ENCODE peak calls at places on chromosomes 16 and 17, in ten cellular contexts. A, E, V, S, H, L, D, R, T and U are unnamed samples.

GRCh38 chr17:55735784-55736405 is 13.2 kb upstream of the TMEM100 start:
- DNase-seq in A (peak), E (peak), V (no peak), S (no peak), H (peak), L (peak), D (no peak), R (peak), T (peak), U (peak)

GRCh38 chr17:78929908-78930775 is 5.0 kb upstream of the TIMP2 start:
- DNase-seq in A (no peak), E (no peak), V (no peak), S (no peak), H (no peak), L (no peak), D (no peak), R (no peak), T (no peak), U (no peak)

GRCh38 chr17:49939318-49939717 is 29.7 kb upstream of the DLX4 start:
- DNase-seq in A (no peak), E (no peak), V (no peak), S (no peak), H (no peak), L (no peak), D (no peak), R (no peak), T (no peak), U (no peak)

GRCh38 chr17:4600563-4600962 is 16.2 kb downstream of the SMTNL2 start:
- DNase-seq in A (no peak), E (no peak), V (no peak), S (no peak), H (no peak), L (no peak), D (no peak), R (no peak), T (no peak), U (no peak)

GRCh38 chr17:66684716-66685115 is 150.2 kb upstream of the CACNG5 start:
- DNase-seq in A (no peak), E (no peak), V (no peak), S (no peak), H (no peak), L (no peak), D (no peak), R (no peak), T (no peak), U (no peak)

GRCh38 chr17:55601874-55602364 is 90.7 kb upstream of the SMIM36 start:
- DNase-seq in A (peak), E (peak), V (no peak), S (no peak), H (no peak), L (peak), D (no peak), R (no peak), T (no peak), U (peak)

GRCh38 chr17:37240381-37240780 is 135.4 kb upstream of the C17orf78 start:
- DNase-seq in A (no peak), E (no peak), V (no peak), S (no peak), H (no peak), L (no peak), D (no peak), R (no peak), T (no peak), U (no peak)

GRCh38 chr17:71325117-71325516 is 795.7 kb upstream of the SOX9 start:
- DNase-seq in A (no peak), E (no peak), V (no peak), S (no peak), H (no peak), L (no peak), D (no peak), R (no peak), T (no peak), U (no peak)

GRCh38 chr16:17416461-17417221 is 54.1 kb downstream of the XYLT1 start:
- DNase-seq in A (peak), E (peak), V (peak), S (peak), H (no peak), L (peak), D (no peak), R (peak), T (peak), U (peak)

GRCh38 chr17:19579192-19579668 is 45.6 kb downstream of the SLC47A1 start:
- DNase-seq in A (no peak), E (no peak), V (no peak), S (no peak), H (no peak), L (no peak), D (no peak), R (no peak), T (no peak), U (no peak)

GRCh38 chr16:72818286-72818845 is 229.6 kb downstream of the ZFHX3 start:
- DNase-seq in A (no peak), E (no peak), V (no peak), S (no peak), H (no peak), L (no peak), D (no peak), R (no peak), T (peak), U (peak)

GRCh38 chr17:36142230-36142629 is 34.2 kb downstream of the TBC1D3B start:
- DNase-seq in A (peak), E (no peak), V (no peak), S (no peak), H (no peak), L (no peak), D (no peak), R (no peak), T (no peak), U (no peak)

GRCh38 chr17:65055280-65055707 is 1.2 kb downstream of the GNA13 start:
- DNase-seq in A (no peak), E (no peak), V (no peak), S (no peak), H (no peak), L (no peak), D (no peak), R (no peak), T (no peak), U (no peak)

GRCh38 chr17:45136846-45137560 is 1.5 kb downstream of the ACBD4 start:
- DNase-seq in A (no peak), E (no peak), V (no peak), S (no peak), H (no peak), L (no peak), D (no peak), R (no peak), T (peak), U (no peak)

GRCh38 chr17:61199431-61200348 is 200.0 kb upstream of the TBX2 start:
- DNase-seq in A (no peak), E (no peak), V (no peak), S (no peak), H (no peak), L (no peak), D (no peak), R (no peak), T (no peak), U (no peak)

GRCh38 chr16:23395732-23396131 is 57.3 kb downstream of the COG7 start:
- DNase-seq in A (no peak), E (no peak), V (no peak), S (no peak), H (no peak), L (no peak), D (no peak), R (no peak), T (no peak), U (no peak)

GRCh38 chr17:21039839-21040575 is 2.8 kb downstream of the USP22 start:
- DNase-seq in A (peak), E (peak), V (no peak), S (no peak), H (peak), L (peak), D (no peak), R (peak), T (peak), U (peak)

GRCh38 chr17:53896047-53896446 is 73.3 kb downstream of the KIF2B start:
- DNase-seq in A (no peak), E (no peak), V (no peak), S (no peak), H (no peak), L (no peak), D (no peak), R (no peak), T (no peak), U (no peak)

GRCh38 chr16:88514526-88514925 is 55.7 kb upstream of the ZC3H18 start:
- DNase-seq in A (no peak), E (no peak), V (no peak), S (no peak), H (no peak), L (no peak), D (no peak), R (no peak), T (no peak), U (no peak)

GRCh38 chr16:1044515-1045362 is 27.8 kb upstream of the SSTR5 start:
- DNase-seq in A (peak), E (no peak), V (no peak), S (no peak), H (no peak), L (no peak), D (no peak), R (no peak), T (no peak), U (no peak)

GRCh38 chr17:63840591-63841349 is 1.7 kb downstream of the SMARCD2 start:
- DNase-seq in A (no peak), E (no peak), V (no peak), S (no peak), H (no peak), L (no peak), D (no peak), R (no peak), T (no peak), U (no peak)

GRCh38 chr16:67668495-67669157 is 2.0 kb downstream of the C16orf86 start:
- DNase-seq in A (no peak), E (peak), V (no peak), S (no peak), H (no peak), L (no peak), D (no peak), R (peak), T (no peak), U (no peak)

GRCh38 chr16:67030221-67030962 is 1.4 kb downstream of the CBFB start:
- DNase-seq in A (no peak), E (no peak), V (no peak), S (no peak), H (peak), L (no peak), D (no peak), R (no peak), T (no peak), U (no peak)

GRCh38 chr16:4696905-4697866 is 3.8 kb downstream of the NUDT16L1 start:
- DNase-seq in A (no peak), E (no peak), V (no peak), S (no peak), H (no peak), L (no peak), D (no peak), R (no peak), T (no peak), U (no peak)

GRCh38 chr16:58462089-58462488 is 37.9 kb upstream of the NDRG4 start:
- DNase-seq in A (no peak), E (no peak), V (no peak), S (no peak), H (no peak), L (no peak), D (no peak), R (no peak), T (no peak), U (no peak)

GRCh38 chr17:15157051-15157450 is 108.1 kb downstream of the PMP22 start:
- DNase-seq in A (no peak), E (no peak), V (no peak), S (no peak), H (no peak), L (no peak), D (no peak), R (no peak), T (peak), U (no peak)

GRCh38 chr16:67163164-67163902 is 1.2 kb upstream of the HSF4 start:
- DNase-seq in A (peak), E (no peak), V (no peak), S (no peak), H (peak), L (peak), D (no peak), R (peak), T (peak), U (peak)

GRCh38 chr16:86718118-86718517 is 139.8 kb downstream of the FOXL1 start:
- DNase-seq in A (no peak), E (no peak), V (no peak), S (no peak), H (no peak), L (no peak), D (no peak), R (no peak), T (no peak), U (no peak)

GRCh38 chr16:58414938-58415451 is 22.7 kb downstream of the GINS3 start:
- DNase-seq in A (no peak), E (no peak), V (no peak), S (no peak), H (no peak), L (no peak), D (no peak), R (no peak), T (no peak), U (peak)

GRCh38 chr16:5820472-5820871 is 722.9 kb upstream of the EEF2KMT start:
- DNase-seq in A (no peak), E (no peak), V (no peak), S (no peak), H (no peak), L (no peak), D (no peak), R (no peak), T (no peak), U (peak)

GRCh38 chr16:27787661-27788060 is 237.7 kb downstream of the KATNIP start:
- DNase-seq in A (no peak), E (no peak), V (no peak), S (no peak), H (no peak), L (no peak), D (no peak), R (no peak), T (no peak), U (no peak)

GRCh38 chr16:1923299-1924034 is 5.3 kb upstream of the HS3ST6 start:
- DNase-seq in A (peak), E (no peak), V (no peak), S (no peak), H (no peak), L (no peak), D (no peak), R (peak), T (no peak), U (no peak)

GRCh38 chr16:55323637-55324490 is at the start of gene IRX6:
- DNase-seq in A (peak), E (peak), V (no peak), S (no peak), H (no peak), L (no peak), D (peak), R (no peak), T (no peak), U (no peak)

GRCh38 chr16:73268311-73268997 is 220.5 kb upstream of the ZFHX3 start:
- DNase-seq in A (no peak), E (no peak), V (no peak), S (no peak), H (no peak), L (no peak), D (no peak), R (no peak), T (peak), U (no peak)

GRCh38 chr16:89038811-89039735 is 54.6 kb upstream of the ACSF3 start:
- DNase-seq in A (no peak), E (no peak), V (no peak), S (no peak), H (no peak), L (no peak), D (no peak), R (no peak), T (no peak), U (no peak)

GRCh38 chr16:88917146-88917914 is 50.9 kb upstream of the PABPN1L start:
- DNase-seq in A (no peak), E (no peak), V (no peak), S (no peak), H (no peak), L (no peak), D (no peak), R (no peak), T (no peak), U (no peak)

GRCh38 chr16:84044108-84044488 is 1.5 kb upstream of the SLC38A8 start:
- DNase-seq in A (peak), E (peak), V (no peak), S (no peak), H (no peak), L (no peak), D (no peak), R (no peak), T (no peak), U (no peak)